ENCODE peak calls at places on chromosomes 11 and 22, in four cellular contexts. I, U, X and D are unnamed samples.

GRCh38 chr22:48153726-48154125 is 1391.3 kb downstream of the TBC1D22A start:
- DNase-seq in I (no peak), U (no peak), X (no peak), D (no peak)

GRCh38 chr22:24975813-24976341 is 23.4 kb downstream of the KIAA1671 start:
- DNase-seq in I (no peak), X (no peak), U (no peak), D (no peak)

GRCh38 chr22:31436132-31436531 is 36.7 kb downstream of the DRG1 start:
- DNase-seq in X (no peak), U (no peak), I (no peak), D (no peak)

GRCh38 chr22:23467721-23468294 is 112.3 kb downstream of the IGLL1 start:
- DNase-seq in I (no peak), U (peak; percentile 44), X (no peak), D (no peak)

GRCh38 chr11:4191031-4191571 is 96.5 kb downstream of the RRM1 start:
- DNase-seq in X (no peak), U (no peak), I (peak; percentile 37), D (no peak)

GRCh38 chr11:46906596-46906995 is 11.8 kb downstream of the LRP4 start:
- DNase-seq in U (no peak), I (peak; percentile 62), X (no peak), D (no peak)

GRCh38 chr11:115317428-115318185 is 186.6 kb downstream of the CADM1 start:
- DNase-seq in U (no peak), I (no peak), X (no peak), D (no peak)

GRCh38 chr22:17368727-17369552 is at the start of gene CECR2:
- DNase-seq in X (peak; percentile 7), I (peak; percentile 84), U (no peak), D (peak; percentile 34)

GRCh38 chr11:61701298-61701993 is 21.3 kb downstream of the DAGLA start:
- DNase-seq in I (peak; percentile 76), X (no peak), U (peak; percentile 37), D (peak; percentile 22)

DNA sequence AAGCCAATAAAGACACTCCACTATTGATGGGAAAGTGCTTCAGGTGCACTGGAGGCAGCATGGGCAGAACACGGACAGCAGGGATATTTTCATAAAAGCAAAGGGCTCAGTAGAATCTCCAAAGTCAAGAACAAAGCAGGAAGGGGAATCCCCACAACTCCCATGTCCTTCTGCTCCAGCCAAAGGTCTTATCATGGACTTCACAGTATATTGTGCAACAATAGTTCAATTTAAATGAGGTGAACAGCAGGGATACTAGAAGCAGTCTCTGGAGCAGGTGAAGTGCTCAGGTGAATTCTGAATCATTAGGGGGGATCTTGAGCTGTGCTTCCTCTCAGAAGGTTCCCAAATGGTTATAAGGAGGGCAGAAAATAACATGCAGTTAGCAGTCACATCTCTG is 6.6 kb upstream of the OR2D2 start:
- DNase-seq in U (no peak), I (no peak), X (no peak), D (no peak)
- TF ChIP-seq ZNF274 in U (no peak), I (no peak), X (no peak), D (no peak)

GRCh38 chr11:9266926-9267325 is 1.8 kb upstream of the DENND5A start:
- DNase-seq in X (no peak), I (no peak), U (no peak), D (no peak)

GRCh38 chr11:9265211-9266131 is at the start of gene DENND5A:
- DNase-seq in I (peak; percentile 82), U (peak; percentile 80), X (no peak), D (peak; percentile 43)

GRCh38 chr11:9266132-9266736 is 1.1 kb upstream of the DENND5A start:
- DNase-seq in X (no peak), U (peak; percentile 66), I (no peak), D (no peak)

GRCh38 chr11:9263840-9264380 is 1.2 kb downstream of the DENND5A start:
- DNase-seq in I (no peak), U (peak; percentile 43), X (peak; percentile 82), D (no peak)

GRCh38 chr11:9264381-9265210 is 554 bp downstream of the DENND5A start:
- DNase-seq in I (peak; percentile 70), X (no peak), U (no peak), D (no peak)
- TF ChIP-seq POLR2AphosphoS5 in I (no peak), X (no peak), U (no peak), D (no peak)

GRCh38 chr11:102138677-102139076 is 28.4 kb downstream of the YAP1 start:
- DNase-seq in U (no peak), I (no peak), X (no peak), D (no peak)
- TF ChIP-seq ZNF274 in U (no peak), I (no peak), X (no peak), D (no peak)

GRCh38 chr22:41949297-41949965 is 2.5 kb upstream of the CENPM start:
- DNase-seq in X (no peak), I (no peak), U (no peak), D (no peak)

GRCh38 chr22:41952713-41953112 is 763 bp downstream of the SMIM45 start:
- DNase-seq in I (no peak), U (no peak), X (no peak), D (no peak)

GRCh38 chr22:41947181-41948080 is 479 bp upstream of the CENPM start:
- DNase-seq in X (no peak), U (no peak), I (no peak), D (no peak)

GRCh38 chr22:41948142-41948541 is 1.2 kb upstream of the CENPM start:
- DNase-seq in I (no peak), U (peak; percentile 45), X (no peak), D (no peak)

DNA sequence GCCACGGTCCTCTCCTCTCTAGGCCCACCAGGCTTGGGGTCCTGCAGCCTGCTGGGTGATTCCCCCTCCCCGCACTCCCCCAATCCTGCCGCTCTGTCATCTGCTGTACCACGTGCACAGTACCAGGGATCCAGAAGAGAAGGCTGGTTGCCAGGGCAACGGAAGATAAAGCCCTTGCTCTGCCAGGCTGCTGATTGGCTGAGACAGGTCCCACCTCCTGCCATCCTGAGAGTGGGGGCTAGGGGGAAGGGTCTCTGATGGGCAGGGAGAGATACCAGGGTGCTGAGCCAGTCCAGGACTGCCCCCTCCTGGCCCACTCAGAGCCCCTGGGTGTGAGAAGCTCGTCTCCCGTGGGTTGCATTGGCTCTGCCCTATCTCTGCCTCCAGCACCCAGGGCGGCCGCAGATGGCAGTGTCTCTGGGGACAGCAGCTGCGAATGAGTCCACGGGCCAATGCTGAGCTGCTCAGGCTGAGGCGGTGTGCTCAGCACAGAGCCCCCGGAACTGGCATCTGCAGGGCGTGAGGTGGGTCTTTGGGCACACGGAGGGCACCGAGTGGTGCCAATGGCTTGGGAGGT is at the start of gene SMIM45:
- DNase-seq in U (no peak), X (no peak), I (peak; percentile 77), D (no peak)
- TF ChIP-seq POLR2AphosphoS5 in U (no peak), X (no peak), I (no peak), D (no peak)

DNA sequence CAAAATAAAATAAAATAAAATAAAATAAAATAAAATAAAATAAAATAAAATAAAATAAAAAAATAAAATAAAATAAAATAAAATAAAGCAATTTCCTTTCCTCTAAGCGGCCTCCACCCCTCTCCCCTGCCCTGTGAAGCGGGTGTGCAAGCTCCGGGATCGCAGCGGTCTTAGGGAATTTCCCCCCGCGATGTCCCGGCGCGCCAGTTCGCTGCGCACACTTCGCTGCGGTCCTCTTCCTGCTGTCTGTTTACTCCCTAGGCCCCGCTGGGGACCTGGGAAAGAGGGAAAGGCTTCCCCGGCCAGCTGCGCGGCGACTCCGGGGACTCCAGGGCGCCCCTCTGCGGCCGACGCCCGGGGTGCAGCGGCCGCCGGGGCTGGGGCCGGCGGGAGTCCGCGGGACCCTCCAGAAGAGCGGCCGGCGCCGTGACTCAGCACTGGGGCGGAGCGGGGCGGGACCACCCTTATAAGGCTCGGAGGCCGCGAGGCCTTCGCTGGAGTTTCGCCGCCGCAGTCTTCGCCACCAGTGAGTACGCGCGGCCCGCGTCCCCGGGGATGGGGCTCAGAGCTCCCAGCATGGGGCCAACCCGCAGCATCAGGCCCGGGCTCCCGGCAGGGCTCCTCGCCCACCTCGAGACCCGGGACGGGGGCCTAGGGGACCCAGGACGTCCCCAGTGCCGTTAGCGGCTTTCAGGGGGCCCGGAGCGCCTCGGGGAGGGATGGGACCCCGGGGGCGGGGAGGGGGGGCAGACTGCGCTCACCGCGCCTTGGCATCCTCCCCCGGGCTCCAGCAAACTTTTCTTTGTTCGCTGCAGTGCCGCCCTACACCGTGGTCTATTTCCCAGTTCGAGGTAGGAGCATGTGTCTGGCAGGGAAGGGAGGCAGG is at the start of gene GSTP1:
- DNase-seq in X (no peak), U (no peak), I (peak; percentile 92), D (peak; percentile 61)
- TF ChIP-seq ZNF274 in X (no peak), U (no peak), I (no peak), D (no peak)